ENCODE peak calls at places on chromosome 10, in five cellular contexts. D is tibial artery; H is CD8-positive, alpha-beta memory T cell; N is HL-60; O is ovary. J is an unnamed sample.

GRCh38 chr10:75638752-75639151 is 207.3 kb downstream of the LRMDA start:
- DNase-seq in D (no peak), H (no peak), N (no peak), O (no peak), J (no peak)

GRCh38 chr10:28677889-28678686 is 767 bp downstream of the BAMBI start:
- DNase-seq in D (peak), H (peak), N (peak), O (peak), J (no peak)

GRCh38 chr10:32256613-32257437 is 90.1 kb downstream of the EPC1 start:
- DNase-seq in D (peak), H (peak), N (peak), O (peak), J (peak)

GRCh38 chr10:94402204-94403033 is at the start of gene TBC1D12:
- DNase-seq in D (peak), H (no peak), N (no peak), O (peak), J (peak)

GRCh38 chr10:98423691-98424120 is 8.7 kb upstream of the PYROXD2 start:
- DNase-seq in D (peak), H (no peak), N (no peak), O (no peak), J (no peak)

GRCh38 chr10:128870830-128871597 is 596.0 kb upstream of the MGMT start:
- DNase-seq in D (peak), H (no peak), N (no peak), O (no peak), J (no peak)

GRCh38 chr10:24894309-24894708 is 58.1 kb downstream of the PRTFDC1 start:
- DNase-seq in D (no peak), H (peak), N (no peak), O (no peak), J (no peak)

GRCh38 chr10:120415709-120416330 is 41.2 kb upstream of the PLPP4 start:
- DNase-seq in D (no peak), H (no peak), N (no peak), O (no peak), J (no peak)

GRCh38 chr10:49518982-49519578 is 19.8 kb downstream of the ERCC6 start:
- DNase-seq in D (no peak), H (no peak), N (peak), O (no peak), J (peak)

GRCh38 chr10:92350411-92350810 is 59.4 kb downstream of the MARCHF5 start:
- DNase-seq in D (no peak), H (no peak), N (no peak), O (no peak), J (no peak)

GRCh38 chr10:35908451-35908850 is 266.4 kb upstream of the FZD8 start:
- DNase-seq in D (no peak), H (no peak), N (no peak), O (no peak), J (no peak)

GRCh38 chr10:72320676-72321247 is 34.0 kb downstream of the DNAJB12 start:
- DNase-seq in D (peak), H (peak), N (peak), O (peak), J (no peak)

GRCh38 chr10:30825495-30825894 is 195.9 kb upstream of the LYZL2 start:
- DNase-seq in D (no peak), H (no peak), N (no peak), O (no peak), J (no peak)

GRCh38 chr10:55852850-55853249 is 508.2 kb downstream of the ZWINT start:
- DNase-seq in D (no peak), H (no peak), N (no peak), O (no peak), J (no peak)

GRCh38 chr10:60456053-60456452 is 66.4 kb upstream of the ANK3 start:
- DNase-seq in D (no peak), H (no peak), N (no peak), O (no peak), J (no peak)

GRCh38 chr10:89591796-89592271 is 53.2 kb downstream of the PANK1 start:
- DNase-seq in D (peak), H (no peak), N (no peak), O (no peak), J (peak)

GRCh38 chr10:102714621-102715455 is at the start of gene SFXN2:
- DNase-seq in D (no peak), H (peak), N (peak), O (no peak), J (peak)

GRCh38 chr10:44864042-44864436 is 47.1 kb upstream of the TMEM72 start:
- DNase-seq in D (peak), H (no peak), N (no peak), O (peak), J (peak)

GRCh38 chr10:85548038-85548437 is 818.6 kb downstream of the GRID1 start:
- DNase-seq in D (no peak), H (no peak), N (no peak), O (no peak), J (peak)

GRCh38 chr10:78434886-78435285 is 401.2 kb downstream of the RPS24 start:
- DNase-seq in D (peak), H (no peak), N (no peak), O (peak), J (no peak)

GRCh38 chr10:96709525-96709924 is 10.8 kb downstream of the PIK3AP1 start:
- DNase-seq in D (no peak), H (no peak), N (no peak), O (no peak), J (no peak)
- H3K27ac ChIP-seq in D (no peak), H (no peak), N (peak), O (no peak), J (no peak)

GRCh38 chr10:74036474-74036873 is 38.6 kb downstream of the VCL start:
- DNase-seq in D (no peak), H (no peak), N (no peak), O (no peak), J (no peak)

GRCh38 chr10:74035324-74035723 is 37.4 kb downstream of the VCL start:
- DNase-seq in D (no peak), H (no peak), N (no peak), O (no peak), J (no peak)

GRCh38 chr10:74034301-74034700 is 36.4 kb downstream of the VCL start:
- DNase-seq in D (no peak), H (no peak), N (no peak), O (no peak), J (no peak)

GRCh38 chr10:74032900-74033655 is 35.2 kb downstream of the VCL start:
- DNase-seq in D (no peak), H (no peak), N (no peak), O (no peak), J (no peak)

DNA sequence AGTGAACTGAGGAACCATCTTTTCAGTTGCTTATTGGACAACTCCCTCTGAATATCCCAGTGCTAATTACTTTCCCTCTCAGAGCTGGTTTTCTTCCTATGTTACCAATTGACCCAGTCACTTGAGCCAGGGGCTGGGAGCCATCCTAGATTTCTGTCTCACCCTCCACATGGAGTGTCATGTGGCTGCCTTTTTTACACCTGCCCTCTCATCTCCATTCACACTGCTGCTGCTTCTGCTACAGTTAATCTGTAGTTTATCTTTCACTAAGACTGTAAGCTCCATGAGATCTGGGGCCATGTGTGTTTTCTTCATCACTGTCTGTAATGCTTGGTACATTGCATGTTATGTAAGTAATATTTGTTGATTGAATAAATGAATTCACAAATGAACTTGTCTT is 35.8 kb downstream of the VCL start:
- DNase-seq in D (no peak), H (no peak), N (no peak), O (no peak), J (no peak)
- H3K27ac ChIP-seq in D (peak), H (no peak), N (peak), O (no peak), J (no peak)

GRCh38 chr10:33501161-33501560 is 166.7 kb upstream of the NRP1 start:
- DNase-seq in D (no peak), H (no peak), N (no peak), O (no peak), J (no peak)

GRCh38 chr10:33509231-33509871 is 174.9 kb upstream of the NRP1 start:
- DNase-seq in D (peak), H (no peak), N (peak), O (no peak), J (peak)

GRCh38 chr10:33506391-33506790 is 171.9 kb upstream of the NRP1 start:
- DNase-seq in D (no peak), H (no peak), N (no peak), O (no peak), J (no peak)

GRCh38 chr10:33507662-33508425 is 173.4 kb upstream of the NRP1 start:
- DNase-seq in D (no peak), H (no peak), N (no peak), O (no peak), J (no peak)

GRCh38 chr10:33506838-33507661 is 172.6 kb upstream of the NRP1 start:
- DNase-seq in D (no peak), H (no peak), N (no peak), O (no peak), J (no peak)
- H3K27ac ChIP-seq in D (no peak), H (no peak), N (no peak), O (no peak), J (no peak)

GRCh38 chr10:77245953-77246352 is 391.7 kb downstream of the KCNMA1 start:
- DNase-seq in D (no peak), H (no peak), N (peak), O (no peak), J (no peak)
- H3K27ac ChIP-seq in D (peak), H (no peak), N (no peak), O (no peak), J (peak)

GRCh38 chr10:68424454-68425014 is 17.5 kb upstream of the RUFY2 start:
- DNase-seq in D (no peak), H (no peak), N (no peak), O (no peak), J (no peak)
- H3K27ac ChIP-seq in D (no peak), H (no peak), N (no peak), O (no peak), J (no peak)

GRCh38 chr10:114370993-114371392 is 33.3 kb downstream of the AFAP1L2 start:
- DNase-seq in D (no peak), H (no peak), N (no peak), O (no peak), J (no peak)

GRCh38 chr10:114370199-114370598 is 34.1 kb downstream of the AFAP1L2 start:
- DNase-seq in D (no peak), H (no peak), N (no peak), O (no peak), J (no peak)

GRCh38 chr10:114367041-114367675 is 37.1 kb downstream of the AFAP1L2 start:
- DNase-seq in D (no peak), H (no peak), N (no peak), O (peak), J (no peak)

GRCh38 chr10:114364726-114365125 is 39.6 kb downstream of the AFAP1L2 start:
- DNase-seq in D (no peak), H (no peak), N (no peak), O (no peak), J (no peak)

GRCh38 chr10:114367676-114368391 is 36.5 kb downstream of the AFAP1L2 start:
- DNase-seq in D (no peak), H (no peak), N (no peak), O (no peak), J (no peak)
- H3K27ac ChIP-seq in D (peak), H (no peak), N (no peak), O (no peak), J (no peak)

GRCh38 chr10:63720689-63721088 is 199.5 kb downstream of the REEP3 start:
- DNase-seq in D (no peak), H (no peak), N (no peak), O (no peak), J (no peak)
- H3K27ac ChIP-seq in D (peak), H (no peak), N (no peak), O (no peak), J (no peak)

GRCh38 chr10:122151121-122151694 is 119.9 kb upstream of the BTBD16 start:
- DNase-seq in D (no peak), H (no peak), N (no peak), O (no peak), J (no peak)

GRCh38 chr10:122147731-122148130 is 123.4 kb upstream of the BTBD16 start:
- DNase-seq in D (no peak), H (no peak), N (no peak), O (no peak), J (no peak)

GRCh38 chr10:122152544-122152943 is 118.6 kb upstream of the BTBD16 start:
- DNase-seq in D (peak), H (no peak), N (no peak), O (no peak), J (peak)

GRCh38 chr10:122149138-122149606 is 121.9 kb upstream of the BTBD16 start:
- DNase-seq in D (peak), H (no peak), N (no peak), O (peak), J (peak)

DNA sequence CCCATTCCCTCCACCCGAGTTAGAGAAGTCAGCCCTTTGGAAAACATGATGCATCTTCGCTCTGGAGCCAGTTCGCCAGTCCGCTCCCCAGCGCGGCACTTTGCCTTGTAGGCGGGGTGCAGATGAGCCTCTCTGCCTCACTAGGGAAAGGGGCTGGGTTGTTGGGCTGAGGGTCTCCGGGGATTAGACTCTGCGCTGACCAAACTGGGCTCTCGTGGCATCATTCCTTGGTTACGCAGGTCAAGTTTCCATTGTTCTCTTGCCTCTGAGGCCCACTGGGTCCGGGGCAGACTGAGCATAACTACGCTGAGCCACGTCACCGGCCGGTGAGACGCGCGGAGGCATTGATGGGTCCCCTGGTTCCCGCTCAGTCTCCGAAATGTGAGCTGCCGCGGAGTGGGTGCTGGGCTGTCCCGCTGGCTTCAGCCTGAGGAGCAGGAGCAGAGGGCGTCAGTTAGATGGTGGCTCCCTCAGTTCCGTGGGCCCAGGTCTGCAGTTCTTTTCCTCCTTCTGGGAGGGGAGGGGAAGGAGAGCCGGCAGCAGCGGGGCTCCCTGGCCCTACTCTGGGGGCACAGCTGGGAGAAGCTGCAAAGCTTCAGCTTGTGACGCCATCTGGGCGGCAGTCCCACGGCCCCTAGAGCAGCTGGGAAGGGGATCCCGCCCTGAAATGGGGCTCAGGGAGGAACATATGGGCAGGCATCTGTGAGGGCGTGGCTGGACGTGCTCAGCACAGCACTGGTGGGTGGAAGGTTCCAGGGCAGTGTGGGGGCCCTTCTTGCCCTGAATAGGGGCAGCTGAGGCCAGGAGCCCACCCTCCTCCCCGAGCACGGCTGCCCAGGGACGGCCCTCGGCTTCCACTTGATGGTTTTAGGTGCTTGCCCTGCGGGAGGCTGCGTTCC is 121.2 kb upstream of the BTBD16 start:
- DNase-seq in D (peak), H (no peak), N (no peak), O (peak), J (peak)
- H3K27ac ChIP-seq in D (peak), H (no peak), N (no peak), O (peak), J (peak)

GRCh38 chr10:132137111-132138072 is 49.4 kb upstream of the DPYSL4 start:
- DNase-seq in D (peak), H (no peak), N (no peak), O (no peak), J (no peak)
- H3K27ac ChIP-seq in D (no peak), H (no peak), N (no peak), O (no peak), J (no peak)